ENCODE peak calls at places on chromosome 11, in five cellular contexts. One of them, this sample, is unnamed.

GRCh38 chr11:72856551-72857342 is 42.5 kb downstream of the ATG16L2 start:
- DNase-seq in sigmoid colon: no peak
- DNase-seq in endothelial cell of umbilical vein: peak; percentile 93
- DNase-seq in GM12891: no peak
- DNase-seq in H1: no peak
- DNase-seq in this sample: no peak

GRCh38 chr11:9660886-9661285 is 3.0 kb upstream of the SWAP70 start:
- DNase-seq in sigmoid colon: no peak
- DNase-seq in endothelial cell of umbilical vein: peak; percentile 39
- DNase-seq in GM12891: no peak
- DNase-seq in H1: no peak
- DNase-seq in this sample: no peak

GRCh38 chr11:33500865-33501479 is 199.7 kb downstream of the C11orf91 start:
- DNase-seq in sigmoid colon: no peak
- DNase-seq in endothelial cell of umbilical vein: peak; percentile 45
- DNase-seq in GM12891: no peak
- DNase-seq in H1: no peak
- DNase-seq in this sample: no peak

GRCh38 chr11:96708469-96708868 is 318.7 kb downstream of the JRKL start:
- DNase-seq in sigmoid colon: no peak
- DNase-seq in endothelial cell of umbilical vein: no peak
- DNase-seq in GM12891: no peak
- DNase-seq in H1: no peak
- DNase-seq in this sample: no peak

GRCh38 chr11:121929581-121929980 is 186.4 kb downstream of the BLID start:
- DNase-seq in sigmoid colon: no peak
- DNase-seq in endothelial cell of umbilical vein: peak; percentile 63
- DNase-seq in GM12891: no peak
- DNase-seq in H1: no peak
- DNase-seq in this sample: no peak

GRCh38 chr11:65421204-65422103 is 1.1 kb upstream of the NEAT1 start:
- DNase-seq in sigmoid colon: peak; percentile 98
- DNase-seq in endothelial cell of umbilical vein: peak; percentile 93
- DNase-seq in GM12891: no peak
- DNase-seq in H1: peak; percentile 60
- DNase-seq in this sample: peak; percentile 95

GRCh38 chr11:76394411-76394810 is 13.3 kb downstream of the GVQW3 start:
- DNase-seq in sigmoid colon: no peak
- DNase-seq in endothelial cell of umbilical vein: no peak
- DNase-seq in GM12891: no peak
- DNase-seq in H1: no peak
- DNase-seq in this sample: no peak

GRCh38 chr11:65083134-65083833 is 556 bp downstream of the CDCA5 start:
- DNase-seq in sigmoid colon: no peak
- DNase-seq in endothelial cell of umbilical vein: no peak
- DNase-seq in GM12891: no peak
- DNase-seq in H1: no peak
- DNase-seq in this sample: no peak

GRCh38 chr11:120805960-120806555 is 217.8 kb upstream of the TBCEL start:
- DNase-seq in sigmoid colon: no peak
- DNase-seq in endothelial cell of umbilical vein: no peak
- DNase-seq in GM12891: no peak
- DNase-seq in H1: no peak
- DNase-seq in this sample: no peak

GRCh38 chr11:47948137-47948536 is 32.2 kb upstream of the PTPRJ start:
- DNase-seq in sigmoid colon: no peak
- DNase-seq in endothelial cell of umbilical vein: no peak
- DNase-seq in GM12891: no peak
- DNase-seq in H1: no peak
- DNase-seq in this sample: no peak

GRCh38 chr11:125284209-125284608 is 119.7 kb downstream of the PKNOX2 start:
- DNase-seq in sigmoid colon: no peak
- DNase-seq in endothelial cell of umbilical vein: no peak
- DNase-seq in GM12891: no peak
- DNase-seq in H1: no peak
- DNase-seq in this sample: no peak

GRCh38 chr11:2207212-2207611 is 35.6 kb upstream of the TH start:
- DNase-seq in sigmoid colon: peak; percentile 13
- DNase-seq in endothelial cell of umbilical vein: no peak
- DNase-seq in GM12891: no peak
- DNase-seq in H1: peak; percentile 22
- DNase-seq in this sample: peak; percentile 66

GRCh38 chr11:125941241-125941605 is 4.6 kb upstream of the VSIG10L2 start:
- DNase-seq in sigmoid colon: peak; percentile 53
- DNase-seq in endothelial cell of umbilical vein: no peak
- DNase-seq in GM12891: no peak
- DNase-seq in H1: no peak
- DNase-seq in this sample: no peak

GRCh38 chr11:1570896-1571759 is 943 bp downstream of the DUSP8 start:
- DNase-seq in sigmoid colon: peak; percentile 75
- DNase-seq in endothelial cell of umbilical vein: no peak
- DNase-seq in GM12891: no peak
- DNase-seq in H1: peak; percentile 73
- DNase-seq in this sample: peak; percentile 82

GRCh38 chr11:126419801-126420729 is 64.6 kb downstream of the ST3GAL4 start:
- DNase-seq in sigmoid colon: no peak
- DNase-seq in endothelial cell of umbilical vein: peak; percentile 6
- DNase-seq in GM12891: peak; percentile 46
- DNase-seq in H1: no peak
- DNase-seq in this sample: no peak

GRCh38 chr11:112285918-112286317 is 25.3 kb upstream of the PLET1 start:
- DNase-seq in sigmoid colon: no peak
- DNase-seq in endothelial cell of umbilical vein: no peak
- DNase-seq in GM12891: no peak
- DNase-seq in H1: no peak
- DNase-seq in this sample: no peak

GRCh38 chr11:61814958-61815789 is 1.6 kb downstream of the FADS1 start:
- DNase-seq in sigmoid colon: peak; percentile 98
- DNase-seq in endothelial cell of umbilical vein: peak; percentile 99
- DNase-seq in GM12891: peak; percentile 68
- DNase-seq in H1: peak; percentile 96
- DNase-seq in this sample: peak; percentile 94

GRCh38 chr11:64225608-64226506 is at the start of the genes NUDT22 and TRPT1:
- DNase-seq in sigmoid colon: peak; percentile 96
- DNase-seq in endothelial cell of umbilical vein: peak; percentile 83
- DNase-seq in GM12891: peak; percentile 96
- DNase-seq in H1: peak; percentile 97
- DNase-seq in this sample: peak; percentile 98

GRCh38 chr11:33620423-33621120 is 80.1 kb downstream of the C11orf91 start:
- DNase-seq in sigmoid colon: no peak
- DNase-seq in endothelial cell of umbilical vein: peak; percentile 11
- DNase-seq in GM12891: no peak
- DNase-seq in H1: no peak
- DNase-seq in this sample: no peak

GRCh38 chr11:11543656-11544055 is 78.1 kb downstream of the GALNT18 start:
- DNase-seq in sigmoid colon: no peak
- DNase-seq in endothelial cell of umbilical vein: no peak
- DNase-seq in GM12891: no peak
- DNase-seq in H1: no peak
- DNase-seq in this sample: no peak

GRCh38 chr11:102453921-102454320 is 1.4 kb upstream of the TMEM123 start:
- DNase-seq in sigmoid colon: no peak
- DNase-seq in endothelial cell of umbilical vein: no peak
- DNase-seq in GM12891: no peak
- DNase-seq in H1: no peak
- DNase-seq in this sample: no peak

DNA sequence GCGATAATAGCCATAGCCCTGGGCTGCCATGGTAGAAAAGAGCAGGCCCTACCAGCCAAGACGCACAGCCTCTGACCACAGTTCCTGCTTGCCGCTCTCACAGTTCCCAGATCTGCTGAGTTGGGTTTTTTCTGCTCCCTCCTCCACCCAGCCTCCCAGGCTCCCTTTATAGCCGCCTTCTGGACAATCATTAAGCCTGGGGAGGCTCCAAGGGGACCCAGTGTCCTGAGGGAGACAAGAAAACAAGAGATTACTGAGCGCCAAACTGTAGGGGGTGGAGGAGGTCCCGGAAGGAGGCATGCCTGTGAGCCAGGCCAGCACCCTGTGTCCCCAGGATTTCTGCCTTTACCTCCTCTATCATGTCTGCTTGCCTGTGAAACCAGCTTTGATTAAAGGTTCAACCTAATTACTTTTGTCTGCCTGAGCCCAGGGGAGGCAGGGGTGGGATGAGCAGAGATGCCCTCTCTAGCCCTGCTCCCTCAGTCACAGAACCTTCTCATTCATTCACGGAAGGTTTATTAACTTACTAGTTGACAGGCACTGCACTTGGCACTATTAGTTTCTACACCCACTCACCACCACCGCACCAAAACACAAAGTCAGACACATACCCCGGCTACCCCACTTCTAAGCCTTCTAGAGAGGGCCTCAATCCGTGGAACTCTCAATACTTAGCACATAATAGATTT is 1.2 kb downstream of the SLC37A4 start:
- DNase-seq in sigmoid colon: peak; percentile 63
- DNase-seq in endothelial cell of umbilical vein: no peak
- DNase-seq in GM12891: no peak
- DNase-seq in H1: no peak
- DNase-seq in this sample: peak; percentile 59
- TF ChIP-seq POLR2AphosphoS5 in sigmoid colon: no peak
- TF ChIP-seq POLR2AphosphoS5 in endothelial cell of umbilical vein: no peak
- TF ChIP-seq POLR2AphosphoS5 in GM12891: no peak
- TF ChIP-seq POLR2AphosphoS5 in H1: no peak
- TF ChIP-seq POLR2AphosphoS5 in this sample: no peak

DNA sequence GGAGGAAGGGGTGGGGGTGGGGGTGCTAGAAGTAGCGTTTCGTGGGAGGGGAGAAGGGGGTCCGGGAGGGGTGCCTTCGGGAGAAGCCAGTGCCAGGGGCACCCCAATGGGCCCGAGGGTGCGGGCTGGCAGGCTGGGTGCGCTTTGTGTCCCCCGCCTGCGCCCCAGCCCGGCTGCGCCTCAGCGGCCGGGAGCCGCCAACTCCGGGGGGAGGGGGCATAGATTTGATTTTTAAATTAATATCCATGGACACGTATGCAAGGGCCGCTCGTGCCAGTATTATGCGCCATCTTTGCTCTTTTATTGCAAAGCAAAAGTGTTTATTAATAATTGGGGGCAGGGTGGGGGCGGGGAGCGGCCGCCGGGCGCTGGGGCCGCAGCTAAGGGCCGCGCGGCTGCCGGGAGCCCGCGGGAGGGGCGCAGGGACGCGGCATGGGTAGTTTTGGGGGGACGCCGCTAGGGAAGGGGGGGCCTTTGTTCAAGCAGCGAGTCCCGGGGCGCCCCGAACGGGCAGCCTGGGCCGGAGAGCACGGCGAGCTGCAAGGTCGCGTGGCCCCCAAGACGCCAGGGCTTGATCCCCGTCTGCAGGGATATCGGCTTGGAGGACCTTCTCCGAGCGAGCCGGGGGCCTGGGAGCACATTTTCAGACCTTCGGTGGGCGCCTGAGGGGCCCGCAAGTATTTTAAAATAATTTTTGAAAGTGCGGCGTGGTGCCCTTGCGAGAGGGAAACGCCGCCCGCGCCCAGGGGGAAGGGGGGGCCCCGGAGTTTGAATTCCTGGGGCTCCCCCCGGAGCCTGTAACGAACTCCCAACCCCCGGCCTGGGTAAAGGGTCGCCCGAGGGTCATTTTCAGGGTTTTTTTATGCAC is 959 bp downstream of the CCND1 start:
- DNase-seq in sigmoid colon: peak; percentile 61
- DNase-seq in endothelial cell of umbilical vein: peak; percentile 18
- DNase-seq in GM12891: no peak
- DNase-seq in H1: no peak
- DNase-seq in this sample: peak; percentile 79
- TF ChIP-seq POLR2A in sigmoid colon: no peak
- TF ChIP-seq POLR2A in endothelial cell of umbilical vein: peak; percentile 30
- TF ChIP-seq POLR2A in GM12891: no peak
- TF ChIP-seq POLR2A in H1: no peak
- TF ChIP-seq POLR2A in this sample: no peak

GRCh38 chr11:561148-562003 is 606 bp downstream of the RASSF7 start:
- DNase-seq in sigmoid colon: no peak
- DNase-seq in endothelial cell of umbilical vein: no peak
- DNase-seq in GM12891: no peak
- DNase-seq in H1: peak; percentile 64
- DNase-seq in this sample: no peak
- TF ChIP-seq POLR2AphosphoS5 in sigmoid colon: no peak
- TF ChIP-seq POLR2AphosphoS5 in endothelial cell of umbilical vein: no peak
- TF ChIP-seq POLR2AphosphoS5 in GM12891: no peak
- TF ChIP-seq POLR2AphosphoS5 in H1: no peak
- TF ChIP-seq POLR2AphosphoS5 in this sample: no peak

GRCh38 chr11:59273008-59273841 is 60.5 kb upstream of the MPEG1 start:
- DNase-seq in sigmoid colon: no peak
- DNase-seq in endothelial cell of umbilical vein: no peak
- DNase-seq in GM12891: no peak
- DNase-seq in H1: no peak
- DNase-seq in this sample: no peak
- TF ChIP-seq POLR2A in sigmoid colon: no peak
- TF ChIP-seq POLR2A in endothelial cell of umbilical vein: no peak
- TF ChIP-seq POLR2A in GM12891: peak; percentile 19
- TF ChIP-seq POLR2A in H1: no peak
- TF ChIP-seq POLR2A in this sample: no peak

This sample was measured in spleen.